ENCODE peak calls at places on chromosomes 12 and 14, in six cellular contexts. One of them, this sample, is unnamed.

GRCh38 chr12:105706321-105706972 is 376.0 kb downstream of the C12orf75 start:
- DNase-seq in LoVo: no peak
- DNase-seq in fibroblast of pulmonary artery: peak; percentile 10
- DNase-seq in Karpas-422: no peak
- DNase-seq in stimulated activated CD8-positive, alpha-beta memory T cell treated with anti-CD3 and anti-CD28 coated beads, Interleukin-4, amount 100 ng/mL, for 24 hours: no peak
- DNase-seq in fibroblast of the aortic adventitia: peak; percentile 4
- DNase-seq in this sample: no peak

GRCh38 chr14:60106341-60106740 is 14.6 kb downstream of the PCNX4 start:
- DNase-seq in LoVo: no peak
- DNase-seq in fibroblast of pulmonary artery: peak; percentile 51
- DNase-seq in Karpas-422: no peak
- DNase-seq in stimulated activated CD8-positive, alpha-beta memory T cell treated with anti-CD3 and anti-CD28 coated beads, Interleukin-4, amount 100 ng/mL, for 24 hours: no peak
- DNase-seq in fibroblast of the aortic adventitia: peak; percentile 58
- DNase-seq in this sample: no peak

GRCh38 chr14:63039800-63040380 is 5.4 kb downstream of the KCNH5 start:
- DNase-seq in LoVo: peak; percentile 25
- DNase-seq in fibroblast of pulmonary artery: peak; percentile 84
- DNase-seq in Karpas-422: peak; percentile 75
- DNase-seq in stimulated activated CD8-positive, alpha-beta memory T cell treated with anti-CD3 and anti-CD28 coated beads, Interleukin-4, amount 100 ng/mL, for 24 hours: no peak
- DNase-seq in fibroblast of the aortic adventitia: peak; percentile 73
- DNase-seq in this sample: no peak

GRCh38 chr14:102544745-102545460 is 35.3 kb upstream of the ANKRD9 start:
- DNase-seq in LoVo: peak; percentile 39
- DNase-seq in fibroblast of pulmonary artery: no peak
- DNase-seq in Karpas-422: peak; percentile 59
- DNase-seq in stimulated activated CD8-positive, alpha-beta memory T cell treated with anti-CD3 and anti-CD28 coated beads, Interleukin-4, amount 100 ng/mL, for 24 hours: no peak
- DNase-seq in fibroblast of the aortic adventitia: no peak
- DNase-seq in this sample: no peak

GRCh38 chr12:132689227-132689626 is 1.8 kb downstream of the PXMP2 start:
- DNase-seq in LoVo: peak; percentile 50
- DNase-seq in fibroblast of pulmonary artery: no peak
- DNase-seq in Karpas-422: no peak
- DNase-seq in stimulated activated CD8-positive, alpha-beta memory T cell treated with anti-CD3 and anti-CD28 coated beads, Interleukin-4, amount 100 ng/mL, for 24 hours: no peak
- DNase-seq in fibroblast of the aortic adventitia: no peak
- DNase-seq in this sample: no peak

GRCh38 chr12:103879048-103879692 is 38.1 kb upstream of the NT5DC3 start:
- DNase-seq in LoVo: no peak
- DNase-seq in fibroblast of pulmonary artery: no peak
- DNase-seq in Karpas-422: no peak
- DNase-seq in stimulated activated CD8-positive, alpha-beta memory T cell treated with anti-CD3 and anti-CD28 coated beads, Interleukin-4, amount 100 ng/mL, for 24 hours: no peak
- DNase-seq in fibroblast of the aortic adventitia: no peak
- DNase-seq in this sample: no peak

GRCh38 chr14:31787377-31787776 is 226.2 kb downstream of the NUBPL start:
- DNase-seq in LoVo: peak; percentile 11
- DNase-seq in fibroblast of pulmonary artery: peak; percentile 13
- DNase-seq in Karpas-422: no peak
- DNase-seq in stimulated activated CD8-positive, alpha-beta memory T cell treated with anti-CD3 and anti-CD28 coated beads, Interleukin-4, amount 100 ng/mL, for 24 hours: no peak
- DNase-seq in fibroblast of the aortic adventitia: no peak
- DNase-seq in this sample: no peak

GRCh38 chr12:27779416-27779815 is 617 bp upstream of the KLHL42 start:
- DNase-seq in LoVo: peak; percentile 23
- DNase-seq in fibroblast of pulmonary artery: peak; percentile 10
- DNase-seq in Karpas-422: peak; percentile 76
- DNase-seq in stimulated activated CD8-positive, alpha-beta memory T cell treated with anti-CD3 and anti-CD28 coated beads, Interleukin-4, amount 100 ng/mL, for 24 hours: no peak
- DNase-seq in fibroblast of the aortic adventitia: peak; percentile 21
- DNase-seq in this sample: no peak